ENCODE peak calls at places on chromosomes 7 and 10, in ten cellular contexts. U is GM13976, V is MCF 10A, C is HS-27A, N is anterior cingulate cortex, H is M059J, L is NCI-H1930, B is omental fat pad, X is activated T-cell treated with anti-CD3 and anti-CD28 coated beads for 1 hour, P is PC-9. G is an unnamed sample.

GRCh38 chr10:71216751-71217265 is 4.4 kb downstream of the UNC5B start:
- DNase-seq in U (peak), V (no peak), C (no peak), N (no peak), H (no peak), L (no peak), B (no peak), X (no peak), P (no peak), G (no peak)

GRCh38 chr10:68954904-68955303 is 1.1 kb upstream of the DDX21 start:
- DNase-seq in U (no peak), V (no peak), C (no peak), N (no peak), H (no peak), L (no peak), B (no peak), X (no peak), P (no peak), G (no peak)

GRCh38 chr7:131537581-131537980 is 18.8 kb downstream of the PODXL start:
- DNase-seq in U (no peak), V (no peak), C (no peak), N (no peak), H (peak), L (no peak), B (no peak), X (no peak), P (no peak), G (no peak)

GRCh38 chr7:49724071-49724470 is 49.4 kb upstream of the VWC2 start:
- DNase-seq in U (no peak), V (no peak), C (no peak), N (no peak), H (no peak), L (no peak), B (no peak), X (no peak), P (no peak), G (no peak)

GRCh38 chr7:54932818-54933543 is 85.8 kb upstream of the EGFR start:
- DNase-seq in U (no peak), V (peak), C (no peak), N (peak), H (peak), L (peak), B (no peak), X (no peak), P (peak), G (peak)

GRCh38 chr10:119862524-119862923 is 10.1 kb downstream of the MCMBP start:
- DNase-seq in U (no peak), V (no peak), C (no peak), N (no peak), H (no peak), L (no peak), B (no peak), X (no peak), P (no peak), G (no peak)

GRCh38 chr7:120055300-120055699 is 217.7 kb upstream of the KCND2 start:
- DNase-seq in U (no peak), V (no peak), C (no peak), N (no peak), H (peak), L (no peak), B (no peak), X (no peak), P (peak), G (peak)

GRCh38 chr10:77004917-77005564 is 632.6 kb downstream of the KCNMA1 start:
- DNase-seq in U (peak), V (peak), C (no peak), N (no peak), H (peak), L (peak), B (no peak), X (no peak), P (peak), G (peak)

GRCh38 chr10:17061418-17061817 is 68.2 kb downstream of the CUBN start:
- DNase-seq in U (no peak), V (no peak), C (no peak), N (no peak), H (peak), L (no peak), B (no peak), X (no peak), P (no peak), G (peak)

GRCh38 chr7:42947531-42947930 is 15.4 kb downstream of the MRPL32 start:
- DNase-seq in U (no peak), V (no peak), C (no peak), N (no peak), H (no peak), L (no peak), B (no peak), X (no peak), P (no peak), G (no peak)

GRCh38 chr7:2796358-2797352 is 47.5 kb downstream of the GNA12 start:
- DNase-seq in U (no peak), V (no peak), C (no peak), N (peak), H (no peak), L (no peak), B (peak), X (no peak), P (no peak), G (no peak)

GRCh38 chr7:44292876-44293560 is 32.4 kb downstream of the CAMK2B start:
- DNase-seq in U (no peak), V (no peak), C (no peak), N (no peak), H (no peak), L (no peak), B (peak), X (no peak), P (no peak), G (no peak)

GRCh38 chr10:89414146-89414878 is at the start of gene IFIT5:
- DNase-seq in U (peak), V (peak), C (no peak), N (peak), H (peak), L (peak), B (no peak), X (peak), P (no peak), G (peak)

GRCh38 chr10:102208311-102209035 is 17.6 kb upstream of the ELOVL3 start:
- DNase-seq in U (no peak), V (no peak), C (no peak), N (no peak), H (peak), L (no peak), B (no peak), X (no peak), P (no peak), G (no peak)

GRCh38 chr7:80918406-80918805 is 445 bp downstream of the SEMA3C start:
- DNase-seq in U (peak), V (peak), C (no peak), N (no peak), H (no peak), L (no peak), B (no peak), X (no peak), P (peak), G (peak)

GRCh38 chr7:151137841-151138540 is 29.5 kb downstream of the GBX1 start:
- DNase-seq in U (peak), V (no peak), C (no peak), N (no peak), H (no peak), L (no peak), B (no peak), X (no peak), P (no peak), G (no peak)

GRCh38 chr7:27345964-27346363 is 103.4 kb downstream of the EVX1 start:
- DNase-seq in U (no peak), V (no peak), C (no peak), N (no peak), H (no peak), L (no peak), B (no peak), X (no peak), P (peak), G (no peak)

GRCh38 chr10:106111241-106111640 is 1053.3 kb downstream of the SORCS1 start:
- DNase-seq in U (no peak), V (peak), C (no peak), N (no peak), H (no peak), L (no peak), B (no peak), X (no peak), P (no peak), G (peak)

GRCh38 chr10:17984056-17984455 is 32.3 kb downstream of the SLC39A12 start:
- DNase-seq in U (peak), V (peak), C (no peak), N (no peak), H (peak), L (no peak), B (no peak), X (no peak), P (peak), G (no peak)

GRCh38 chr7:527723-528122 is 8.1 kb upstream of the PDGFA start:
- DNase-seq in U (no peak), V (no peak), C (no peak), N (no peak), H (no peak), L (no peak), B (no peak), X (no peak), P (no peak), G (no peak)

GRCh38 chr10:4941540-4942330 is 21.5 kb upstream of the AKR1C1 start:
- DNase-seq in U (no peak), V (peak), C (no peak), N (no peak), H (peak), L (no peak), B (no peak), X (no peak), P (peak), G (no peak)

GRCh38 chr7:47720141-47720906 is 138.4 kb upstream of the TNS3 start:
- DNase-seq in U (no peak), V (peak), C (no peak), N (no peak), H (peak), L (no peak), B (no peak), X (no peak), P (no peak), G (no peak)

GRCh38 chr7:131355917-131356777 is 28.5 kb downstream of the MKLN1 start:
- DNase-seq in U (no peak), V (peak), C (no peak), N (no peak), H (no peak), L (no peak), B (no peak), X (no peak), P (no peak), G (no peak)

GRCh38 chr10:103120546-103120945 is 72.5 kb downstream of the NT5C2 start:
- DNase-seq in U (no peak), V (no peak), C (no peak), N (no peak), H (no peak), L (no peak), B (no peak), X (no peak), P (no peak), G (no peak)

GRCh38 chr7:131244259-131244852 is 83.3 kb upstream of the MKLN1 start:
- DNase-seq in U (no peak), V (peak), C (peak), N (no peak), H (peak), L (no peak), B (no peak), X (no peak), P (peak), G (peak)

GRCh38 chr7:128056901-128057300 is 25.7 kb upstream of the LRRC4 start:
- DNase-seq in U (no peak), V (peak), C (peak), N (no peak), H (peak), L (no peak), B (no peak), X (no peak), P (no peak), G (no peak)

GRCh38 chr7:140752533-140752932 is 56.0 kb downstream of the NDUFB2 start:
- DNase-seq in U (no peak), V (no peak), C (no peak), N (no peak), H (no peak), L (no peak), B (no peak), X (no peak), P (no peak), G (no peak)

GRCh38 chr7:151212626-151213025 is 2.3 kb upstream of the H2BK1 start:
- DNase-seq in U (no peak), V (no peak), C (no peak), N (no peak), H (no peak), L (no peak), B (no peak), X (no peak), P (no peak), G (no peak)

GRCh38 chr7:27303021-27303420 is 60.4 kb downstream of the EVX1 start:
- DNase-seq in U (no peak), V (peak), C (no peak), N (no peak), H (peak), L (no peak), B (no peak), X (no peak), P (no peak), G (no peak)

GRCh38 chr10:77643795-77644468 is 6.3 kb upstream of the KCNMA1 start:
- DNase-seq in U (peak), V (peak), C (no peak), N (no peak), H (peak), L (no peak), B (no peak), X (no peak), P (peak), G (peak)

GRCh38 chr7:1431226-1431625 is 28.0 kb downstream of the MICALL2 start:
- DNase-seq in U (no peak), V (no peak), C (no peak), N (no peak), H (peak), L (no peak), B (no peak), X (no peak), P (no peak), G (no peak)